ENCODE peak calls at places on chromosomes 3 and 15, in six cellular contexts. Z, D, H, G, U and B are unnamed samples.

GRCh38 chr15:64775551-64776401 is at the start of gene RBPMS2:
- DNase-seq in Z (no peak), D (peak; percentile 2), H (no peak), G (no peak), U (no peak), B (peak; percentile 57)

GRCh38 chr3:46517016-46517770 is 19.4 kb downstream of the RTP3 start:
- DNase-seq in Z (no peak), D (peak; percentile 86), H (no peak), G (no peak), U (no peak), B (no peak)

GRCh38 chr15:36392666-36393266 is 186.7 kb upstream of the CDIN1 start:
- DNase-seq in Z (no peak), D (no peak), H (no peak), G (no peak), U (no peak), B (peak; percentile 18)

GRCh38 chr3:73021301-73021700 is 24.7 kb downstream of the PPP4R2 start:
- DNase-seq in Z (no peak), D (no peak), H (no peak), G (no peak), U (no peak), B (no peak)

GRCh38 chr3:139327861-139328260 is 16.0 kb upstream of the MRPS22 start:
- DNase-seq in Z (no peak), D (no peak), H (no peak), G (no peak), U (no peak), B (no peak)

GRCh38 chr3:12139111-12139511 is 19.6 kb downstream of the TIMP4 start:
- DNase-seq in Z (peak; percentile 43), D (peak; percentile 73), H (peak; percentile 34), G (no peak), U (peak; percentile 36), B (peak; percentile 55)

GRCh38 chr15:92095691-92096090 is 242.2 kb downstream of the SLCO3A1 start:
- DNase-seq in Z (no peak), D (no peak), H (no peak), G (no peak), U (no peak), B (no peak)

GRCh38 chr15:59376735-59377134 is 4.1 kb upstream of the MYO1E start:
- DNase-seq in Z (no peak), D (no peak), H (no peak), G (no peak), U (no peak), B (no peak)

GRCh38 chr3:59247402-59247841 is 197.6 kb upstream of the CFAP20DC start:
- DNase-seq in Z (no peak), D (peak; percentile 52), H (no peak), G (no peak), U (no peak), B (no peak)

GRCh38 chr3:56467108-56467507 is 1.2 kb downstream of the ERC2 start:
- DNase-seq in Z (peak; percentile 39), D (peak; percentile 43), H (peak; percentile 70), G (no peak), U (peak; percentile 90), B (peak; percentile 94)

GRCh38 chr3:47573190-47574172 is 5.2 kb downstream of the CSPG5 start:
- DNase-seq in Z (no peak), D (no peak), H (no peak), G (no peak), U (no peak), B (no peak)
- H3K27me3 ChIP-seq in Z (no peaks in the 10 kb centered on the region), D (peaks cover 48% of the 10 kb centered on the region), H (peaks cover 22% of the 10 kb centered on the region), G (no peaks in the 10 kb centered on the region), U (peaks cover 11% of the 10 kb centered on the region), B (no peaks in the 10 kb centered on the region)

GRCh38 chr3:40524222-40524570 is 564 bp upstream of the ZNF621 start:
- DNase-seq in Z (no peak), D (peak; percentile 3), H (no peak), G (no peak), U (no peak), B (no peak)
- H3K4me3 ChIP-seq in Z (peak overlapping the region; percentile 67), D (peak overlapping the region; percentile 79), H (peak overlapping the region; percentile 98), G (peak overlapping the region; percentile 44), U (peak overlapping the region; percentile 82), B (peak overlapping the region; percentile 88)

GRCh38 chr15:25183581-25184330 is 229.0 kb downstream of the SNRPN start:
- DNase-seq in Z (peak; percentile 5), D (no peak), H (no peak), G (peak; percentile 34), U (no peak), B (no peak)
- H3K9me3 ChIP-seq in Z (no peaks in the 10 kb centered on the region), D (peaks cover 85% of the 10 kb centered on the region), H (peaks cover 4% of the 10 kb centered on the region), G (no peaks in the 10 kb centered on the region), U (peaks cover 3% of the 10 kb centered on the region), B (peaks cover 2% of the 10 kb centered on the region)

GRCh38 chr3:184209146-184209923 is 20.1 kb upstream of the VWA5B2 start:
- DNase-seq in Z (no peak), D (no peak), H (no peak), G (no peak), U (no peak), B (no peak)

GRCh38 chr3:184211718-184212117 is 17.7 kb upstream of the VWA5B2 start:
- DNase-seq in Z (no peak), D (no peak), H (no peak), G (no peak), U (no peak), B (no peak)

GRCh38 chr3:184211297-184211696 is 18.1 kb upstream of the VWA5B2 start:
- DNase-seq in Z (no peak), D (no peak), H (no peak), G (no peak), U (no peak), B (no peak)
- H3K27me3 ChIP-seq in Z (no peaks in the 10 kb centered on the region), D (peaks cover 14% of the 10 kb centered on the region), H (peaks cover 19% of the 10 kb centered on the region), G (no peaks in the 10 kb centered on the region), U (no peaks in the 10 kb centered on the region), B (peaks cover 11% of the 10 kb centered on the region)

GRCh38 chr3:189576486-189576885 is 54.7 kb upstream of the TP63 start:
- DNase-seq in Z (no peak), D (no peak), H (no peak), G (no peak), U (no peak), B (no peak)
- H3K4me3 ChIP-seq in Z (no peak overlapping the region), D (no peak overlapping the region), H (no peak overlapping the region), G (no peak overlapping the region), U (no peak overlapping the region), B (no peak overlapping the region)

DNA sequence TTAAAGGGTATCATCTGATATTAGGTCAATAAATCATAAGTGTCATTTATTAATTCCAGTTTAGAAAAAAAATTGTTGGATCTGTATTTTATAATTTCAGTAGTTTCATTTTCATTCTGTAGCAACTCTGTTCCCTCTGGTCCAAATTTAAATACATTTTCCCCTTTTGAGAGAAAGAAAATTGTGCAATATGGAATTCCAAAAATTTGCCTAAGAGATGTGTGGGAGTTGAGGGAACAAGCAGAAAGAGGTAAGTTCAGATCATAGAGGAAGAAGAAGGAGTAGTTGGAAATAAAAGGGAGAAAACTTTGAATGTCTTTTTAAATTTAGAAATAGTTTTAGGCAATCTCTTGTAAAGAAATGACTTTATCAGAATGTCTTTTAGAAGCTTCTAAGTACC is 48.9 kb upstream of the MME start:
- DNase-seq in Z (no peak), D (peak; percentile 42), H (no peak), G (no peak), U (no peak), B (no peak)
- H3K9me3 ChIP-seq in Z (no peaks in the 10 kb centered on the region), D (no peaks in the 10 kb centered on the region), H (no peaks in the 10 kb centered on the region), G (peaks cover 2% of the 10 kb centered on the region), U (no peaks in the 10 kb centered on the region), B (peaks cover 10% of the 10 kb centered on the region)